ENCODE peak calls at places on chromosome 10, in nine cellular contexts. L is NCI-H748 treated with DMSO at 0.1 percent for 48 hours; K is ureter; M is effector memory CD8-positive, alpha-beta T cell; Q is LHCN-M2; R is NCI-H510A; J is A673; P is sciatic nerve; I is central memory CD4-positive, alpha-beta T cell. X is an unnamed sample.

GRCh38 chr10:100894033-100894432 is 18.7 kb upstream of the SLF2 start:
- DNase-seq in L (no peak), K (peak; percentile 13), M (no peak), Q (no peak), R (no peak), J (no peak), P (no peak), I (no peak), X (no peak)

GRCh38 chr10:122135251-122136025 is 135.7 kb upstream of the BTBD16 start:
- DNase-seq in L (no peak), K (no peak), M (no peak), Q (no peak), R (no peak), J (no peak), P (no peak), I (no peak), X (no peak)

GRCh38 chr10:52653510-52653909 is 119.1 kb downstream of the MBL2 start:
- DNase-seq in L (no peak), K (no peak), M (no peak), Q (peak; percentile 63), R (no peak), J (no peak), P (no peak), I (no peak), X (no peak)

GRCh38 chr10:7449063-7449695 is 38.3 kb upstream of the SFMBT2 start:
- DNase-seq in L (no peak), K (no peak), M (no peak), Q (no peak), R (no peak), J (no peak), P (no peak), I (no peak), X (no peak)

GRCh38 chr10:86520871-86521619 is 547 bp downstream of the WAPL start:
- DNase-seq in L (peak; percentile 18), K (peak; percentile 57), M (peak; percentile 30), Q (peak; percentile 57), R (peak; percentile 25), J (peak; percentile 47), P (peak; percentile 76), I (peak; percentile 31), X (no peak)

GRCh38 chr10:70456164-70456563 is 14.7 kb upstream of the NODAL start:
- DNase-seq in L (no peak), K (no peak), M (no peak), Q (no peak), R (no peak), J (no peak), P (no peak), I (no peak), X (no peak)

GRCh38 chr10:21950566-21950965 is 53.0 kb downstream of the DNAJC1 start:
- DNase-seq in L (no peak), K (no peak), M (no peak), Q (no peak), R (no peak), J (no peak), P (no peak), I (no peak), X (no peak)

GRCh38 chr10:5557799-5558771 is 33.3 kb downstream of the CALML3 start:
- DNase-seq in L (no peak), K (peak; percentile 42), M (no peak), Q (no peak), R (no peak), J (no peak), P (peak; percentile 55), I (no peak), X (no peak)

GRCh38 chr10:78798976-78799730 is 269.6 kb upstream of the ZMIZ1 start:
- DNase-seq in L (no peak), K (no peak), M (no peak), Q (no peak), R (no peak), J (no peak), P (no peak), I (no peak), X (no peak)

GRCh38 chr10:76885815-76886214 is 751.8 kb downstream of the KCNMA1 start:
- DNase-seq in L (no peak), K (no peak), M (no peak), Q (peak; percentile 31), R (no peak), J (no peak), P (no peak), I (no peak), X (no peak)

GRCh38 chr10:19461588-19461987 is 354.6 kb upstream of the PLXDC2 start:
- DNase-seq in L (no peak), K (no peak), M (no peak), Q (no peak), R (no peak), J (no peak), P (no peak), I (no peak), X (no peak)

GRCh38 chr10:101441539-101442455 is 87.8 kb downstream of the BTRC start:
- DNase-seq in L (peak; percentile 33), K (no peak), M (no peak), Q (peak; percentile 81), R (peak; percentile 14), J (peak; percentile 84), P (no peak), I (peak; percentile 21), X (peak; percentile 64)

GRCh38 chr10:125151824-125152634 is 8.3 kb downstream of the CTBP2 start:
- DNase-seq in L (peak; percentile 26), K (peak; percentile 58), M (no peak), Q (no peak), R (peak; percentile 68), J (no peak), P (no peak), I (no peak), X (no peak)

GRCh38 chr10:43199684-43200537 is 61.7 kb downstream of the CSGALNACT2 start:
- DNase-seq in L (no peak), K (no peak), M (no peak), Q (no peak), R (no peak), J (no peak), P (peak; percentile 51), I (no peak), X (no peak)

GRCh38 chr10:703118-703517 is 13.7 kb upstream of the DIP2C start:
- DNase-seq in L (no peak), K (no peak), M (no peak), Q (no peak), R (no peak), J (no peak), P (no peak), I (no peak), X (no peak)

GRCh38 chr10:91772461-91772860 is 25.8 kb upstream of the TNKS2 start:
- DNase-seq in L (no peak), K (no peak), M (no peak), Q (no peak), R (no peak), J (no peak), P (no peak), I (no peak), X (no peak)

GRCh38 chr10:11698691-11699545 is 43.3 kb upstream of the ECHDC3 start:
- DNase-seq in L (no peak), K (no peak), M (no peak), Q (no peak), R (no peak), J (no peak), P (no peak), I (no peak), X (no peak)

GRCh38 chr10:86970152-86970886 is 2.0 kb downstream of the ADIRF start:
- DNase-seq in L (no peak), K (peak; percentile 90), M (no peak), Q (peak; percentile 43), R (peak; percentile 3), J (no peak), P (peak; percentile 94), I (no peak), X (no peak)

GRCh38 chr10:71923138-71923692 is 41.0 kb upstream of the CHST3 start:
- DNase-seq in L (no peak), K (no peak), M (no peak), Q (no peak), R (no peak), J (no peak), P (no peak), I (no peak), X (no peak)

GRCh38 chr10:90047243-90047729 is 345.9 kb downstream of the KIF20B start:
- DNase-seq in L (peak; percentile 20), K (no peak), M (no peak), Q (no peak), R (no peak), J (no peak), P (no peak), I (no peak), X (no peak)

GRCh38 chr10:130802301-130802700 is 509.2 kb downstream of the TCERG1L start:
- DNase-seq in L (no peak), K (no peak), M (no peak), Q (no peak), R (no peak), J (no peak), P (peak; percentile 22), I (no peak), X (no peak)

GRCh38 chr10:46223064-46223480 is 63.7 kb upstream of the ANTXRL start:
- DNase-seq in L (no peak), K (no peak), M (no peak), Q (no peak), R (no peak), J (no peak), P (no peak), I (no peak), X (no peak)

GRCh38 chr10:7818295-7819125 is at the start of gene TAF3:
- DNase-seq in L (peak; percentile 57), K (peak; percentile 95), M (peak; percentile 94), Q (peak; percentile 77), R (peak; percentile 62), J (peak; percentile 96), P (peak; percentile 95), I (peak; percentile 88), X (peak; percentile 86)

GRCh38 chr10:90960355-90960814 is 39.5 kb upstream of the ANKRD1 start:
- DNase-seq in L (no peak), K (no peak), M (no peak), Q (peak; percentile 99), R (no peak), J (peak; percentile 33), P (no peak), I (no peak), X (no peak)

GRCh38 chr10:74825033-74825370 is 1.4 kb upstream of the KAT6B start:
- DNase-seq in L (no peak), K (peak; percentile 59), M (peak; percentile 34), Q (no peak), R (no peak), J (peak; percentile 31), P (peak; percentile 76), I (peak; percentile 35), X (no peak)

GRCh38 chr10:14477408-14477710 is 146.6 kb upstream of the FRMD4A start:
- DNase-seq in L (no peak), K (no peak), M (no peak), Q (peak; percentile 84), R (no peak), J (no peak), P (no peak), I (no peak), X (no peak)

GRCh38 chr10:3897156-3897555 is 112.1 kb upstream of the KLF6 start:
- DNase-seq in L (no peak), K (no peak), M (no peak), Q (peak; percentile 48), R (no peak), J (no peak), P (no peak), I (no peak), X (no peak)

GRCh38 chr10:27558612-27559020 is 54.5 kb downstream of the RAB18 start:
- DNase-seq in L (no peak), K (no peak), M (peak; percentile 22), Q (peak; percentile 58), R (no peak), J (peak; percentile 39), P (peak; percentile 65), I (peak; percentile 14), X (peak; percentile 16)